ENCODE peak calls at places on chromosomes 16 and 17, in five cellular contexts. One of them, this sample, is unnamed.

GRCh38 chr16:89332248-89333245 is 115.0 kb downstream of the ZNF778 start:
- DNase-seq in left ventricle myocardium inferior: no peak
- DNase-seq in tibial nerve: no peak
- DNase-seq in heart left ventricle: no peak
- DNase-seq in upper lobe of left lung: no peak
- DNase-seq in this sample: no peak

GRCh38 chr16:50540711-50541007 is 7.5 kb upstream of the NKD1 start:
- DNase-seq in tibial nerve: no peak
- DNase-seq in left ventricle myocardium inferior: no peak
- DNase-seq in heart left ventricle: no peak
- DNase-seq in upper lobe of left lung: no peak
- DNase-seq in this sample: no peak

GRCh38 chr16:88471575-88471974 is 18.5 kb downstream of the ZFPM1 start:
- DNase-seq in upper lobe of left lung: peak
- DNase-seq in left ventricle myocardium inferior: no peak
- DNase-seq in heart left ventricle: no peak
- DNase-seq in tibial nerve: no peak
- DNase-seq in this sample: no peak

GRCh38 chr17:3600529-3601205 is 8.5 kb downstream of the TRPV1 start:
- DNase-seq in left ventricle myocardium inferior: no peak
- DNase-seq in tibial nerve: no peak
- DNase-seq in upper lobe of left lung: no peak
- DNase-seq in heart left ventricle: no peak
- DNase-seq in this sample: no peak

GRCh38 chr17:66953661-66954060 is 10.8 kb upstream of the CACNG4 start:
- DNase-seq in heart left ventricle: no peak
- DNase-seq in tibial nerve: no peak
- DNase-seq in left ventricle myocardium inferior: no peak
- DNase-seq in upper lobe of left lung: no peak
- DNase-seq in this sample: no peak

GRCh38 chr16:88923450-88923849 is 53.6 kb downstream of the CBFA2T3 start:
- DNase-seq in left ventricle myocardium inferior: no peak
- DNase-seq in tibial nerve: no peak
- DNase-seq in upper lobe of left lung: peak
- DNase-seq in heart left ventricle: no peak
- DNase-seq in this sample: no peak

GRCh38 chr16:50021509-50021908 is 3.5 kb upstream of the CNEP1R1 start:
- DNase-seq in tibial nerve: no peak
- DNase-seq in left ventricle myocardium inferior: no peak
- DNase-seq in upper lobe of left lung: no peak
- DNase-seq in heart left ventricle: no peak
- DNase-seq in this sample: no peak

GRCh38 chr17:80431246-80432195 is 16.6 kb downstream of the ENDOV start:
- DNase-seq in tibial nerve: no peak
- DNase-seq in left ventricle myocardium inferior: no peak
- DNase-seq in upper lobe of left lung: peak
- DNase-seq in heart left ventricle: no peak
- DNase-seq in this sample: no peak

GRCh38 chr17:16286947-16287562 is 66.2 kb downstream of the CENPV start:
- DNase-seq in tibial nerve: peak
- DNase-seq in upper lobe of left lung: peak
- DNase-seq in heart left ventricle: peak
- DNase-seq in left ventricle myocardium inferior: no peak
- DNase-seq in this sample: peak

GRCh38 chr17:6506679-6507231 is 49.6 kb downstream of the PITPNM3 start:
- DNase-seq in left ventricle myocardium inferior: no peak
- DNase-seq in upper lobe of left lung: no peak
- DNase-seq in tibial nerve: no peak
- DNase-seq in heart left ventricle: no peak
- DNase-seq in this sample: peak
- TF ChIP-seq CTCF in left ventricle myocardium inferior: no peak
- TF ChIP-seq CTCF in upper lobe of left lung: no peak
- TF ChIP-seq CTCF in tibial nerve: no peak
- TF ChIP-seq CTCF in heart left ventricle: no peak
- TF ChIP-seq CTCF in this sample: no peak

GRCh38 chr16:641326-642188 is at the start of gene MCRIP2:
- DNase-seq in left ventricle myocardium inferior: peak
- DNase-seq in heart left ventricle: peak
- DNase-seq in tibial nerve: peak
- DNase-seq in upper lobe of left lung: peak
- DNase-seq in this sample: peak

GRCh38 chr16:642189-643049 is 791 bp downstream of the MCRIP2 start:
- DNase-seq in heart left ventricle: peak
- DNase-seq in tibial nerve: no peak
- DNase-seq in upper lobe of left lung: peak
- DNase-seq in left ventricle myocardium inferior: peak
- DNase-seq in this sample: no peak

GRCh38 chr16:644556-644955 is 2.9 kb downstream of the MCRIP2 start:
- DNase-seq in heart left ventricle: no peak
- DNase-seq in left ventricle myocardium inferior: no peak
- DNase-seq in tibial nerve: no peak
- DNase-seq in upper lobe of left lung: peak
- DNase-seq in this sample: no peak

GRCh38 chr16:640614-641013 is 1.0 kb upstream of the MCRIP2 start:
- DNase-seq in upper lobe of left lung: no peak
- DNase-seq in tibial nerve: no peak
- DNase-seq in heart left ventricle: no peak
- DNase-seq in left ventricle myocardium inferior: no peak
- DNase-seq in this sample: no peak

DNA sequence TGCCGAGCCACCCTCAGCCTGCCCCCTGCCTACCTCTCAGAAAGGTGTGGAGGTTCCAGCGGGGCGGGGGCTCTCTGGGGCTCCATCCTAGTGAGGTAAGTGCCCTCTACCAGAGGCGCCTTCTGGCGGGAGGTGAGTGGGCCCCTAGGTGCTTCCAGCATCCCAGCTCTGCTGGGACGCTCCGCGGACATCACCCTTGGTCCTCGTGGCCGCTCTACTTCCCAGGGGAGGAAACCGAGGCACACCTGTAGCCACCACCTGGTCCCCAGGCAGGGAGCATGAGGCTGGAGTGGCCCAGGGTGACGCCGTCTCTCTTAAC is 1.4 kb downstream of the MCRIP2 start:
- DNase-seq in upper lobe of left lung: peak
- DNase-seq in left ventricle myocardium inferior: no peak
- DNase-seq in tibial nerve: no peak
- DNase-seq in heart left ventricle: no peak
- DNase-seq in this sample: no peak
- H3K4me3 ChIP-seq in upper lobe of left lung: peak
- H3K4me3 ChIP-seq in left ventricle myocardium inferior: peak
- H3K4me3 ChIP-seq in tibial nerve: peak
- H3K4me3 ChIP-seq in heart left ventricle: peak
- H3K4me3 ChIP-seq in this sample: peak

GRCh38 chr16:6645758-6646423 is 686.8 kb upstream of the RBFOX1 start:
- DNase-seq in left ventricle myocardium inferior: no peak
- DNase-seq in heart left ventricle: no peak
- DNase-seq in upper lobe of left lung: no peak
- DNase-seq in tibial nerve: no peak
- DNase-seq in this sample: no peak

GRCh38 chr16:6643083-6643686 is 689.5 kb upstream of the RBFOX1 start:
- DNase-seq in tibial nerve: peak
- DNase-seq in upper lobe of left lung: no peak
- DNase-seq in heart left ventricle: no peak
- DNase-seq in left ventricle myocardium inferior: no peak
- DNase-seq in this sample: peak

GRCh38 chr16:6646891-6647290 is 685.8 kb upstream of the RBFOX1 start:
- DNase-seq in upper lobe of left lung: no peak
- DNase-seq in left ventricle myocardium inferior: no peak
- DNase-seq in tibial nerve: no peak
- DNase-seq in heart left ventricle: no peak
- DNase-seq in this sample: no peak

GRCh38 chr16:6644916-6645315 is 687.7 kb upstream of the RBFOX1 start:
- DNase-seq in tibial nerve: no peak
- DNase-seq in heart left ventricle: no peak
- DNase-seq in left ventricle myocardium inferior: no peak
- DNase-seq in upper lobe of left lung: no peak
- DNase-seq in this sample: no peak

DNA sequence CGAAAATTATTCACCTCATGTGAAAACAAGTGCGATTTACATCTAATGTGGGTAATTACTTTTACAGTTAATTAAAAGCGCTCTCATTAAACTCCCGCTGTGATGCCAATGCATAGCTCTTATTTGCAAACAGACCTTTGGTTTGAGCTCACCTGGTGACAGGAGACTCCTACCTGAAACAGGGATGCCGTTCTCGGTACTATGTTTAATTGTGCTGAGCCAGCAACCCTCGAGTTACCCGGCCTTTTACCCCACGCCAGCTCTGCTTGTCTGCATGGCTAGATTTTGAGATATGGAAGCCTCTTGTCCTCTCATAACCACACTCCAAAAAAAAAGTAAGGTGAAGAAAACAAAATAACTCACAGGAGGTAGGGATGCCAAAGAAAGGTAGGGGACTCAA is 690.4 kb upstream of the RBFOX1 start:
- DNase-seq in heart left ventricle: no peak
- DNase-seq in upper lobe of left lung: no peak
- DNase-seq in tibial nerve: no peak
- DNase-seq in left ventricle myocardium inferior: no peak
- DNase-seq in this sample: no peak
- TF ChIP-seq CTCF in heart left ventricle: no peak
- TF ChIP-seq CTCF in upper lobe of left lung: no peak
- TF ChIP-seq CTCF in tibial nerve: no peak
- TF ChIP-seq CTCF in left ventricle myocardium inferior: no peak
- TF ChIP-seq CTCF in this sample: no peak

GRCh38 chr17:1109606-1110523 is 69.9 kb downstream of the ABR start:
- DNase-seq in left ventricle myocardium inferior: no peak
- DNase-seq in upper lobe of left lung: no peak
- DNase-seq in heart left ventricle: peak
- DNase-seq in tibial nerve: no peak
- DNase-seq in this sample: no peak

GRCh38 chr17:1111599-1112443 is 68.0 kb downstream of the ABR start:
- DNase-seq in tibial nerve: no peak
- DNase-seq in left ventricle myocardium inferior: peak
- DNase-seq in upper lobe of left lung: peak
- DNase-seq in heart left ventricle: peak
- DNase-seq in this sample: no peak

GRCh38 chr17:1110524-1110843 is 69.3 kb downstream of the ABR start:
- DNase-seq in tibial nerve: no peak
- DNase-seq in heart left ventricle: no peak
- DNase-seq in upper lobe of left lung: no peak
- DNase-seq in left ventricle myocardium inferior: no peak
- DNase-seq in this sample: no peak

GRCh38 chr17:1112875-1113274 is 66.9 kb downstream of the ABR start:
- DNase-seq in left ventricle myocardium inferior: no peak
- DNase-seq in tibial nerve: no peak
- DNase-seq in heart left ventricle: no peak
- DNase-seq in upper lobe of left lung: no peak
- DNase-seq in this sample: no peak

GRCh38 chr17:1110844-1111598 is 68.8 kb downstream of the ABR start:
- DNase-seq in heart left ventricle: peak
- DNase-seq in tibial nerve: peak
- DNase-seq in upper lobe of left lung: no peak
- DNase-seq in left ventricle myocardium inferior: peak
- DNase-seq in this sample: peak
- H3K4me3 ChIP-seq in heart left ventricle: no peak
- H3K4me3 ChIP-seq in tibial nerve: no peak
- H3K4me3 ChIP-seq in upper lobe of left lung: no peak
- H3K4me3 ChIP-seq in left ventricle myocardium inferior: peak
- H3K4me3 ChIP-seq in this sample: no peak

This sample was measured in fibroblast of pulmonary artery.